ENCODE peak calls at places on chromosomes 1 and 21, in four cellular contexts. N is KBM-7; R is activated naive CD4-positive, alpha-beta T cell treated with Interleukin-2 at 50 U/mL for 16 hours; A is activated T-cell treated with anti-CD3 and anti-CD28 coated beads, Interleukin-2, amount 50 U/mL, for 4 hours. T is an unnamed sample.

GRCh38 chr1:82337635-82338034 is 536.9 kb downstream of the ADGRL2 start:
- DNase-seq in N (no peak), A (no peak), R (no peak), T (no peak)

GRCh38 chr21:22490044-22490443 is 1491.8 kb downstream of the NCAM2 start:
- DNase-seq in A (no peak), N (no peak), R (no peak), T (no peak)

GRCh38 chr1:40786995-40787705 is 3.6 kb downstream of the KCNQ4 start:
- DNase-seq in N (no peak), R (no peak), A (no peak), T (no peak)

GRCh38 chr1:4965346-4965726 is 310.9 kb downstream of the AJAP1 start:
- DNase-seq in A (no peak), N (no peak), R (no peak), T (no peak)

GRCh38 chr1:84406209-84406917 is 8.1 kb downstream of the DNASE2B start:
- DNase-seq in R (no peak), N (no peak), A (no peak), T (peak)

GRCh38 chr1:8816306-8816705 is 1.1 kb downstream of the RERE start:
- DNase-seq in A (no peak), N (peak), R (no peak), T (peak)

GRCh38 chr1:234281826-234282489 is 91.3 kb upstream of the COA6 start:
- DNase-seq in A (no peak), N (no peak), R (no peak), T (no peak)

GRCh38 chr1:234621657-234622335 is 11.8 kb upstream of the IRF2BP2 start:
- DNase-seq in A (no peak), R (no peak), N (no peak), T (peak)

GRCh38 chr1:93715529-93716126 is 34.0 kb upstream of the BCAR3 start:
- DNase-seq in A (no peak), R (no peak), N (peak), T (peak)

GRCh38 chr1:208329291-208329690 is 85.1 kb upstream of the PLXNA2 start:
- DNase-seq in A (no peak), N (no peak), R (no peak), T (no peak)

GRCh38 chr21:46144464-46145070 is 10.8 kb downstream of the FTCD start:
- DNase-seq in A (no peak), N (no peak), R (no peak), T (no peak)

GRCh38 chr1:206809504-206810084 is 37.3 kb upstream of the IL10 start:
- DNase-seq in R (peak), N (peak), A (peak), T (peak)

GRCh38 chr1:112264010-112264409 is 132.0 kb upstream of the CTTNBP2NL start:
- DNase-seq in R (no peak), N (no peak), A (no peak), T (no peak)

GRCh38 chr1:11058595-11059165 is 1.1 kb downstream of the SRM start:
- DNase-seq in A (no peak), N (no peak), R (no peak), T (peak)

GRCh38 chr1:4144349-4144971 is 244.4 kb upstream of the C1orf174 start:
- DNase-seq in N (no peak), R (no peak), A (no peak), T (no peak)

GRCh38 chr1:227747382-227747781 is 12.1 kb downstream of the SNAP47 start:
- DNase-seq in N (no peak), A (no peak), R (no peak), T (no peak)

GRCh38 chr1:53344921-53345838 is 17.3 kb upstream of the LRP8 start:
- DNase-seq in N (no peak), A (no peak), R (no peak), T (no peak)

GRCh38 chr1:107536266-107536665 is 395.4 kb downstream of the NTNG1 start:
- DNase-seq in N (no peak), R (no peak), A (no peak), T (no peak)

GRCh38 chr1:53894644-53895043 is 657 bp downstream of the DIO1 start:
- DNase-seq in R (no peak), A (no peak), N (no peak), T (no peak)

GRCh38 chr1:206706298-206706791 is 21.6 kb downstream of the MAPKAPK2 start:
- DNase-seq in N (no peak), A (peak), R (peak), T (peak)

GRCh38 chr1:211259596-211260126 is 495 bp downstream of the RCOR3 start:
- DNase-seq in R (no peak), N (no peak), A (peak), T (peak)

GRCh38 chr1:23100074-23100748 is 68.4 kb downstream of the LUZP1 start:
- DNase-seq in N (peak), R (peak), A (no peak), T (peak)

GRCh38 chr21:20591294-20591693 is 406.9 kb upstream of the NCAM2 start:
- DNase-seq in R (no peak), N (peak), A (no peak), T (no peak)

GRCh38 chr1:91844862-91845528 is 41.0 kb downstream of the TGFBR3 start:
- DNase-seq in A (no peak), N (no peak), R (no peak), T (no peak)

GRCh38 chr1:24465099-24465498 is 37.5 kb upstream of the RCAN3 start:
- DNase-seq in R (no peak), N (peak), A (no peak), T (no peak)